ENCODE peak calls at places on chromosomes 3 and 15, in eight cellular contexts. L, R, G, B, V, S, Q and H are unnamed samples.

GRCh38 chr3:182303169-182303568 is 490.1 kb upstream of the ATP11B start:
- DNase-seq in L (no peak), R (no peak), G (no peak), B (no peak), V (no peak), S (no peak), Q (no peak), H (no peak)

GRCh38 chr15:80367094-80367493 is 37.1 kb upstream of the ARNT2 start:
- DNase-seq in L (no peak), R (peak; percentile 16), G (no peak), B (no peak), V (no peak), S (no peak), Q (peak; percentile 87), H (no peak)

GRCh38 chr15:62649793-62650420 is 392.6 kb upstream of the TPM1 start:
- DNase-seq in L (no peak), R (peak; percentile 55), G (no peak), B (peak; percentile 49), V (no peak), S (no peak), Q (no peak), H (no peak)

GRCh38 chr15:92901053-92901761 is 1.1 kb downstream of the CHD2 start:
- DNase-seq in L (no peak), R (no peak), G (no peak), B (no peak), V (no peak), S (no peak), Q (no peak), H (no peak)

GRCh38 chr15:65402971-65403370 is 19.8 kb downstream of the IGDCC4 start:
- DNase-seq in L (no peak), R (no peak), G (no peak), B (no peak), V (no peak), S (no peak), Q (no peak), H (no peak)

GRCh38 chr15:101024709-101025108 is 105.6 kb downstream of the LRRK1 start:
- DNase-seq in L (peak; percentile 8), R (no peak), G (no peak), B (peak; percentile 3), V (no peak), S (no peak), Q (peak; percentile 22), H (no peak)

GRCh38 chr15:63344737-63345390 is 36.8 kb downstream of the CA12 start:
- DNase-seq in L (no peak), R (no peak), G (no peak), B (no peak), V (no peak), S (no peak), Q (no peak), H (no peak)

GRCh38 chr3:185926445-185926844 is 11.4 kb downstream of the TRA2B start:
- DNase-seq in L (no peak), R (no peak), G (no peak), B (no peak), V (no peak), S (no peak), Q (no peak), H (no peak)

GRCh38 chr3:151612119-151612518 is 121.6 kb upstream of the AADACL2 start:
- DNase-seq in L (no peak), R (peak; percentile 47), G (no peak), B (no peak), V (no peak), S (no peak), Q (no peak), H (no peak)

GRCh38 chr15:90711418-90711824 is 5.7 kb upstream of the BLM start:
- DNase-seq in L (no peak), R (no peak), G (no peak), B (no peak), V (peak; percentile 43), S (no peak), Q (no peak), H (no peak)

GRCh38 chr15:68691667-68692066 is 112.9 kb downstream of the CORO2B start:
- DNase-seq in L (no peak), R (no peak), G (no peak), B (no peak), V (no peak), S (no peak), Q (no peak), H (no peak)

GRCh38 chr3:128287161-128287560 is 133.9 kb downstream of the EEFSEC start:
- DNase-seq in L (no peak), R (no peak), G (no peak), B (peak; percentile 1), V (no peak), S (no peak), Q (peak; percentile 47), H (no peak)

GRCh38 chr15:40355976-40356585 is 1.9 kb upstream of the DISP2 start:
- DNase-seq in L (no peak), R (peak; percentile 35), G (no peak), B (no peak), V (no peak), S (no peak), Q (no peak), H (no peak)

GRCh38 chr15:80456517-80457497 is 52.6 kb downstream of the ARNT2 start:
- DNase-seq in L (no peak), R (no peak), G (no peak), B (no peak), V (no peak), S (no peak), Q (no peak), H (no peak)

GRCh38 chr15:68277131-68277604 is 377 bp upstream of the FEM1B start:
- DNase-seq in L (no peak), R (peak; percentile 79), G (no peak), B (peak; percentile 64), V (no peak), S (no peak), Q (no peak), H (no peak)

GRCh38 chr3:45775571-45776290 is 20.6 kb downstream of the SLC6A20 start:
- DNase-seq in L (no peak), R (no peak), G (no peak), B (no peak), V (no peak), S (no peak), Q (peak; percentile 29), H (no peak)

GRCh38 chr15:75001310-75001709 is 5.9 kb downstream of the SCAMP5 start:
- DNase-seq in L (no peak), R (no peak), G (no peak), B (no peak), V (no peak), S (no peak), Q (no peak), H (no peak)

GRCh38 chr15:72475674-72476073 is 1.5 kb downstream of the ARIH1 start:
- DNase-seq in L (no peak), R (no peak), G (no peak), B (no peak), V (no peak), S (no peak), Q (no peak), H (no peak)

GRCh38 chr15:72474912-72475601 is 927 bp downstream of the ARIH1 start:
- DNase-seq in L (peak; percentile 73), R (peak; percentile 87), G (no peak), B (peak; percentile 75), V (peak; percentile 66), S (peak; percentile 72), Q (peak; percentile 86), H (peak; percentile 49)

GRCh38 chr15:72472907-72473669 is 1.0 kb upstream of the ARIH1 start:
- DNase-seq in L (no peak), R (peak; percentile 54), G (no peak), B (no peak), V (peak; percentile 35), S (no peak), Q (no peak), H (no peak)

GRCh38 chr15:72473670-72474465 is at the start of gene ARIH1:
- DNase-seq in L (peak; percentile 97), R (peak; percentile 98), G (peak; percentile 82), B (peak; percentile 97), V (peak; percentile 89), S (peak; percentile 96), Q (peak; percentile 99), H (peak; percentile 88)

GRCh38 chr15:72474466-72474911 is 359 bp downstream of the ARIH1 start:
- DNase-seq in L (no peak), R (no peak), G (no peak), B (no peak), V (no peak), S (peak; percentile 24), Q (no peak), H (no peak)
- H3K4me3 ChIP-seq in L (peak overlapping the region; percentile 88), R (peak overlapping the region; percentile 83), G (peak overlapping the region; percentile 90), B (peak overlapping the region; percentile 85), V (peak overlapping the region; percentile 90), S (peak overlapping the region; percentile 85), Q (peak overlapping the region; percentile 100), H (peak overlapping the region; percentile 79)

DNA sequence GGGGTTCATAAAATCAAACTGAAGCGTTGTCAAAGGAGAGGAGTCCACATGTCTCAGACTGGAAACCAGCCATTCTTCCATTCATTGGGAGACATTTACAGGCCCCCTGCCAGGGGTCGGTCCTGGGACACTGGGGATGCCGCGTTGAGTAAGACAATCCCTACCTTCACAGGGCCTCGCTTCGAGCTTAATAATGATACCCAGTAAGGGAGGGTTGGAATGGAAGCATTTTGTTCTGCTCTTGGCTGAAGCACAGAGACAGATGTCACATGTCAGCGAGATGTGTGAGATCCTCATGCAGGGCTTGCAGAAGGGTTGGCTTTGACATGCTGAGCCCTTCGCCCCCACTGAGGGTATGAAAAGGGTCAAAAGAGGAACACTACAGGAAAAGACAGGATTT is 25.7 kb upstream of the ARL8B start:
- DNase-seq in L (no peak), R (peak; percentile 3), G (no peak), B (no peak), V (no peak), S (no peak), Q (no peak), H (no peak)
- H3K4me3 ChIP-seq in L (peak overlapping the region; percentile 26), R (no peak overlapping the region), G (no peak overlapping the region), B (peak overlapping the region; percentile 25), V (no peak overlapping the region), S (no peak overlapping the region), Q (no peak overlapping the region), H (no peak overlapping the region)

GRCh38 chr3:177196473-177197040 is 725 bp downstream of the TBL1XR1 start:
- DNase-seq in L (no peak), R (peak; percentile 61), G (no peak), B (peak; percentile 37), V (no peak), S (peak; percentile 27), Q (peak; percentile 68), H (no peak)

GRCh38 chr3:177199206-177199765 is 2.0 kb upstream of the TBL1XR1 start:
- DNase-seq in L (no peak), R (no peak), G (no peak), B (no peak), V (no peak), S (no peak), Q (no peak), H (no peak)

GRCh38 chr3:177197041-177197933 is at the start of gene TBL1XR1:
- DNase-seq in L (peak; percentile 92), R (peak; percentile 97), G (peak; percentile 68), B (peak; percentile 94), V (peak; percentile 95), S (peak; percentile 82), Q (peak; percentile 96), H (peak; percentile 86)

GRCh38 chr3:177195941-177196472 is 1.3 kb downstream of the TBL1XR1 start:
- DNase-seq in L (no peak), R (no peak), G (no peak), B (peak; percentile 11), V (no peak), S (no peak), Q (no peak), H (no peak)

GRCh38 chr3:177197934-177198484 is 727 bp upstream of the TBL1XR1 start:
- DNase-seq in L (no peak), R (no peak), G (no peak), B (no peak), V (no peak), S (no peak), Q (no peak), H (no peak)
- H3K4me3 ChIP-seq in L (peak overlapping the region; percentile 78), R (peak overlapping the region; percentile 37), G (peak overlapping the region; percentile 70), B (peak overlapping the region; percentile 84), V (peak overlapping the region; percentile 61), S (peak overlapping the region; percentile 69), Q (peak overlapping the region; percentile 85), H (peak overlapping the region; percentile 52)

GRCh38 chr3:37863552-37863865 is 1.8 kb downstream of the CTDSPL start:
- DNase-seq in L (no peak), R (no peak), G (no peak), B (no peak), V (no peak), S (no peak), Q (no peak), H (no peak)
- H3K4me3 ChIP-seq in L (peak overlapping the region; percentile 76), R (peak overlapping the region; percentile 75), G (peak overlapping the region; percentile 92), B (peak overlapping the region; percentile 76), V (no peak overlapping the region), S (no peak overlapping the region), Q (peak overlapping the region; percentile 75), H (peak overlapping the region; percentile 76)